ENCODE peak calls at places on chromosomes 4 and X, in seven cellular contexts. M is CD8-positive, alpha-beta memory T cell; U is HCT116; L is tibial artery; P is CD4-positive, alpha-beta T cell; Q is mammary epithelial cell; K is lower lobe of right lung. W is an unnamed sample.

GRCh38 chrX:106973433-106974149 is 26.4 kb downstream of the MORC4 start:
- DNase-seq in M (no peak), U (no peak), L (no peak), P (no peak), Q (no peak), K (no peak), W (no peak)

GRCh38 chr4:150769845-150770244 is 187.9 kb downstream of the MAB21L2 start:
- DNase-seq in M (no peak), U (peak), L (no peak), P (no peak), Q (peak), K (no peak), W (no peak)

GRCh38 chrX:37746268-37746931 is 33.5 kb upstream of the CYBB start:
- DNase-seq in M (no peak), U (no peak), L (no peak), P (no peak), Q (peak), K (no peak), W (no peak)

GRCh38 chr4:99207911-99208718 is 10.9 kb downstream of the ADH6 start:
- DNase-seq in M (no peak), U (no peak), L (no peak), P (no peak), Q (no peak), K (no peak), W (no peak)

GRCh38 chr4:126779446-126780166 is 853.2 kb upstream of the INTU start:
- DNase-seq in M (no peak), U (no peak), L (no peak), P (no peak), Q (no peak), K (no peak), W (no peak)

GRCh38 chr4:112927544-112927943 is 121.9 kb upstream of the ANK2 start:
- DNase-seq in M (no peak), U (no peak), L (no peak), P (no peak), Q (no peak), K (no peak), W (no peak)

GRCh38 chrX:42422961-42423360 is 355.0 kb downstream of the PPP1R2C start:
- DNase-seq in M (no peak), U (no peak), L (no peak), P (no peak), Q (no peak), K (no peak), W (no peak)

GRCh38 chr4:21948347-21949072 is at the start of gene KCNIP4:
- DNase-seq in M (no peak), U (no peak), L (no peak), P (no peak), Q (peak), K (no peak), W (no peak)

GRCh38 chrX:136194546-136194945 is 47.2 kb downstream of the FHL1 start:
- DNase-seq in M (no peak), U (no peak), L (no peak), P (no peak), Q (no peak), K (no peak), W (no peak)
- H3K27ac ChIP-seq in M (no peak), U (no peak), L (no peak), P (no peak), Q (no peak), K (no peak), W (no peak)

DNA sequence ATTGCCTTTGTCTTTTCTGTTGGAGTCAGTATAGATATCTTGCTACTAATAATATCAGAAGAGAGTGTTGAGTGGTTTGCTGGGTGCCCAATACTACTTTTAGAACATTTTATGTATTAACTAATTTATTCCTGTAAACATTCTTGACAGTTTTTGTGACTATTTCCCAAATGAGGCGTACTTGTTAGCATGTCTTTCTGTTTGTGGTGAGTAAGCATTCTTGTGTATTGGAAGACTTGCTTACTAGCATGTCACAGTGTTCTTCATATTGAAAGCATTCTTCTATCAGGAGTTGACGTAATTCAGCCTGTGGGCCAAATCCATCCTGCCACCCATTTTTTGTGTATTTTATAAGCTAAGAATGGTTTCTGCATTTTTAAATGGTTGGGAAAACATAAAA is 20.3 kb downstream of the REPS2 start:
- DNase-seq in M (no peak), U (no peak), L (no peak), P (no peak), Q (no peak), K (no peak), W (no peak)
- H3K27ac ChIP-seq in M (no peak), U (no peak), L (no peak), P (no peak), Q (no peak), K (no peak), W (no peak)

GRCh38 chr4:119638359-119638758 is 9.8 kb upstream of the PDE5A start:
- DNase-seq in M (no peak), U (no peak), L (no peak), P (no peak), Q (no peak), K (no peak), W (no peak)
- H3K27ac ChIP-seq in M (no peak), U (no peak), L (no peak), P (no peak), Q (no peak), K (no peak), W (no peak)

GRCh38 chr4:87631668-87632067 is 18.4 kb upstream of the DMP1 start:
- DNase-seq in M (no peak), U (no peak), L (no peak), P (no peak), Q (no peak), K (no peak), W (no peak)

GRCh38 chr4:87633239-87633638 is 16.8 kb upstream of the DMP1 start:
- DNase-seq in M (no peak), U (no peak), L (no peak), P (no peak), Q (no peak), K (no peak), W (no peak)

DNA sequence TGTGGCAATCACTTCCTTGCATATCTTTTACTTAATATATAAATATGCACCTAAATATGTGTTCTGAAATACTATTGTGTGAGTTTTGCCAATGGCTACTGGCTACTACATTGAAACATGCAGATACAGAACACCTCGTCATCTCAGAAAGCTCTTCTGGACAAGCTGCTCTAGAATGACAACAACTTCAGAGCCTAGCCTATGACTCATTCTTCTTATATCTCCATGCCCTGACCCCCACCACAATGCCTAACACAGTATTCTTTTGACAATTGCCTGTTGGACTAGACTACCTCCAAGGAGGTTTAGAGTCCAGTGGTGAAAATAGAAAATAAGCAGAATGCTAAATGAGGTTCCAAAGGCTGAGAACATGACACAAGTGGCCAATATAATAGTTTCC is 17.6 kb upstream of the DMP1 start:
- DNase-seq in M (no peak), U (no peak), L (no peak), P (no peak), Q (no peak), K (no peak), W (no peak)
- H3K27ac ChIP-seq in M (no peak), U (no peak), L (peak), P (no peak), Q (no peak), K (no peak), W (no peak)

GRCh38 chr4:60817609-60818008 is 382.5 kb upstream of the ADGRL3 start:
- DNase-seq in M (no peak), U (no peak), L (no peak), P (no peak), Q (no peak), K (no peak), W (no peak)

DNA sequence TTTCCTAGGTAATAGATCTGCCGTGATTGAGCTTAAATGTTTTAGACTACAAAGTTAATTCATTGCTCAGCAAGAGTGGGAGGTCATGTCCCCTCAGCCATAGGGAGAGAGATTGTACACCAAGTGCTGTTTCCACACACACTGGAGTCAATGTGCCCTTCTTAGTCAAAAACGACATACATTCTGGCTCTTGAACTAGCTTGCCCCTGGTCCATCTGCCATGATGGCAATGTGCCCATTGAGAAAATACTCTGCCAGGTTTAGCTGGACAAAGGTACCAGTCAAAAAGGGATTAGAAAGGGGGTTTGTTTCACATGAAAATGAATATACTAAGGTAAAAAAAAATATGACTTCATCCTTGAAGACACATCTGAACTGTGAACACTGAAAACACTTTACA is 377.1 kb upstream of the ADGRL3 start:
- DNase-seq in M (no peak), U (no peak), L (no peak), P (no peak), Q (no peak), K (no peak), W (no peak)
- H3K27ac ChIP-seq in M (no peak), U (no peak), L (no peak), P (no peak), Q (no peak), K (no peak), W (no peak)

GRCh38 chrX:142663330-142664095 is 362.2 kb upstream of the SPANXN4 start:
- DNase-seq in M (no peak), U (no peak), L (no peak), P (no peak), Q (no peak), K (no peak), W (no peak)
- H3K27ac ChIP-seq in M (no peak), U (no peak), L (no peak), P (no peak), Q (no peak), K (no peak), W (no peak)

GRCh38 chrX:19616016-19616415 is 100.7 kb upstream of the MAP3K15 start:
- DNase-seq in M (no peak), U (no peak), L (no peak), P (no peak), Q (no peak), K (no peak), W (no peak)

GRCh38 chrX:19616959-19617358 is 101.7 kb upstream of the MAP3K15 start:
- DNase-seq in M (no peak), U (no peak), L (no peak), P (no peak), Q (no peak), K (no peak), W (no peak)

GRCh38 chrX:19609541-19609940 is 94.2 kb upstream of the MAP3K15 start:
- DNase-seq in M (no peak), U (no peak), L (no peak), P (no peak), Q (no peak), K (no peak), W (no peak)

GRCh38 chrX:19613645-19614323 is 98.5 kb upstream of the MAP3K15 start:
- DNase-seq in M (no peak), U (no peak), L (no peak), P (no peak), Q (no peak), K (peak), W (no peak)

DNA sequence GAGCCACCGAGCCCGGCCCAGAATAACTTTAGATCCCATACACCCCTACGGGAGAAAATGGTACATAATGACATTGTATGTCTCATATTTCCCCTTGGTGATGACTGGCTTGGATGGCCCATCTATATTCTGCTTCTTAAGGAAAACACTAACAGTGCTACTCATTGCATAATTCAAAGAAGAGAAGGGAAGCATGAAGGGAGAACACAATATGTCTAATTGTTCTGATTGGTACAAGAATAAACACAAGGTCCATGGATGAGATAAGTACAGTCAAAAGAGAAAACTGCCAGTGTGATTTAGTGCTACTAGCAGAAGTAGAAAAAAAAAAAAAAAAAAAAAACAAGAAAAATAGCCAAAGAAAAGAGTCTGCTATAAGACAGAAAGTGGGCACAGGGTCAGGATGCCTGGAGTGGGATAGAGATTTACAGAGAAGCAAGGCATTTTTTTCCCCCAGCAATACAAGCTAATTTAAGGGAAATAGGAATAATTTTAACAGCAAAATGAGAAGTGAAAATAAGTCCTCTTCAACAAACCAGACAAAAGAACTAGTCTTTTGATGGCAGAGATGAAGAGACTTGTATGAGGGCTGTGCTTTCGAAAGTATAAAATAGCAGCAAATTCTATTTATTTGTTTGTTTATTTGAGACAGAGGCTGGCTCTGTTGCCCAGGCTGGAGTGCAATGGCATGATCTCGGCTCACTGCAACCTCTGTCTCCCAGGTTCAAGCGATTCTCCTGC is 96.5 kb upstream of the MAP3K15 start:
- DNase-seq in M (no peak), U (no peak), L (no peak), P (no peak), Q (no peak), K (no peak), W (no peak)
- H3K27ac ChIP-seq in M (no peak), U (no peak), L (no peak), P (no peak), Q (no peak), K (no peak), W (no peak)

W was measured in iPS DF 6.9.